ENCODE peak calls at places on chromosomes 7 and 10, in seven cellular contexts. One of them, this sample, is unnamed.

GRCh38 chr7:41584746-41585145 is 118.1 kb downstream of the INHBA start:
- DNase-seq in WTC11: no peak
- DNase-seq in stimulated activated CD4-positive, alpha-beta T cell treated with anti-CD3 and anti-CD28 coated beads, Interleukin-15, amount 100 ng/mL, for 1 hour: no peak
- DNase-seq in lung: no peak
- DNase-seq in kidney epithelial cell: no peak
- DNase-seq in NCI-H1436: no peak
- DNase-seq in OCI-LY7: no peak
- DNase-seq in this sample: no peak

GRCh38 chr7:150778738-150779301 is 21.3 kb downstream of the TMEM176B start:
- DNase-seq in WTC11: peak
- DNase-seq in stimulated activated CD4-positive, alpha-beta T cell treated with anti-CD3 and anti-CD28 coated beads, Interleukin-15, amount 100 ng/mL, for 1 hour: peak
- DNase-seq in lung: peak
- DNase-seq in kidney epithelial cell: peak
- DNase-seq in NCI-H1436: peak
- DNase-seq in OCI-LY7: peak
- DNase-seq in this sample: peak

GRCh38 chr10:8913720-8914119 is 859.2 kb downstream of the GATA3 start:
- DNase-seq in WTC11: no peak
- DNase-seq in stimulated activated CD4-positive, alpha-beta T cell treated with anti-CD3 and anti-CD28 coated beads, Interleukin-15, amount 100 ng/mL, for 1 hour: no peak
- DNase-seq in lung: no peak
- DNase-seq in kidney epithelial cell: no peak
- DNase-seq in NCI-H1436: no peak
- DNase-seq in OCI-LY7: no peak
- DNase-seq in this sample: no peak

GRCh38 chr10:1293636-1294440 is 237.7 kb downstream of the WDR37 start:
- DNase-seq in WTC11: no peak
- DNase-seq in stimulated activated CD4-positive, alpha-beta T cell treated with anti-CD3 and anti-CD28 coated beads, Interleukin-15, amount 100 ng/mL, for 1 hour: no peak
- DNase-seq in lung: no peak
- DNase-seq in kidney epithelial cell: no peak
- DNase-seq in NCI-H1436: no peak
- DNase-seq in OCI-LY7: no peak
- DNase-seq in this sample: peak

GRCh38 chr10:76576276-76576962 is 1061.2 kb downstream of the KCNMA1 start:
- DNase-seq in WTC11: no peak
- DNase-seq in stimulated activated CD4-positive, alpha-beta T cell treated with anti-CD3 and anti-CD28 coated beads, Interleukin-15, amount 100 ng/mL, for 1 hour: no peak
- DNase-seq in lung: no peak
- DNase-seq in kidney epithelial cell: no peak
- DNase-seq in NCI-H1436: no peak
- DNase-seq in OCI-LY7: no peak
- DNase-seq in this sample: no peak

GRCh38 chr7:117715784-117716445 is 157.3 kb downstream of the CTTNBP2 start:
- DNase-seq in WTC11: peak
- DNase-seq in stimulated activated CD4-positive, alpha-beta T cell treated with anti-CD3 and anti-CD28 coated beads, Interleukin-15, amount 100 ng/mL, for 1 hour: no peak
- DNase-seq in lung: peak
- DNase-seq in kidney epithelial cell: peak
- DNase-seq in NCI-H1436: peak
- DNase-seq in OCI-LY7: peak
- DNase-seq in this sample: peak

GRCh38 chr10:93445978-93446720 is 36.0 kb downstream of the MYOF start:
- DNase-seq in WTC11: no peak
- DNase-seq in stimulated activated CD4-positive, alpha-beta T cell treated with anti-CD3 and anti-CD28 coated beads, Interleukin-15, amount 100 ng/mL, for 1 hour: no peak
- DNase-seq in lung: no peak
- DNase-seq in kidney epithelial cell: no peak
- DNase-seq in NCI-H1436: no peak
- DNase-seq in OCI-LY7: no peak
- DNase-seq in this sample: no peak

GRCh38 chr10:15725603-15726002 is 5.9 kb upstream of the ITGA8 start:
- DNase-seq in WTC11: no peak
- DNase-seq in stimulated activated CD4-positive, alpha-beta T cell treated with anti-CD3 and anti-CD28 coated beads, Interleukin-15, amount 100 ng/mL, for 1 hour: no peak
- DNase-seq in lung: no peak
- DNase-seq in kidney epithelial cell: peak
- DNase-seq in NCI-H1436: peak
- DNase-seq in OCI-LY7: peak
- DNase-seq in this sample: peak

GRCh38 chr7:18866359-18867036 is 250.9 kb downstream of the TWIST1 start:
- DNase-seq in WTC11: no peak
- DNase-seq in stimulated activated CD4-positive, alpha-beta T cell treated with anti-CD3 and anti-CD28 coated beads, Interleukin-15, amount 100 ng/mL, for 1 hour: no peak
- DNase-seq in lung: peak
- DNase-seq in kidney epithelial cell: peak
- DNase-seq in NCI-H1436: peak
- DNase-seq in OCI-LY7: no peak
- DNase-seq in this sample: no peak

GRCh38 chr7:69656890-69657289 is 58.6 kb downstream of the AUTS2 start:
- DNase-seq in WTC11: no peak
- DNase-seq in stimulated activated CD4-positive, alpha-beta T cell treated with anti-CD3 and anti-CD28 coated beads, Interleukin-15, amount 100 ng/mL, for 1 hour: no peak
- DNase-seq in lung: no peak
- DNase-seq in kidney epithelial cell: no peak
- DNase-seq in NCI-H1436: no peak
- DNase-seq in OCI-LY7: no peak
- DNase-seq in this sample: peak

GRCh38 chr7:100678291-100678984 is 4.9 kb downstream of the GNB2 start:
- DNase-seq in WTC11: no peak
- DNase-seq in stimulated activated CD4-positive, alpha-beta T cell treated with anti-CD3 and anti-CD28 coated beads, Interleukin-15, amount 100 ng/mL, for 1 hour: no peak
- DNase-seq in lung: no peak
- DNase-seq in kidney epithelial cell: no peak
- DNase-seq in NCI-H1436: no peak
- DNase-seq in OCI-LY7: no peak
- DNase-seq in this sample: no peak

GRCh38 chr7:16318989-16319915 is 102.1 kb downstream of the CRPPA start:
- DNase-seq in WTC11: no peak
- DNase-seq in stimulated activated CD4-positive, alpha-beta T cell treated with anti-CD3 and anti-CD28 coated beads, Interleukin-15, amount 100 ng/mL, for 1 hour: no peak
- DNase-seq in lung: no peak
- DNase-seq in kidney epithelial cell: no peak
- DNase-seq in NCI-H1436: no peak
- DNase-seq in OCI-LY7: no peak
- DNase-seq in this sample: no peak

GRCh38 chr7:2017914-2018785 is 214.6 kb downstream of the MAD1L1 start:
- DNase-seq in WTC11: peak
- DNase-seq in stimulated activated CD4-positive, alpha-beta T cell treated with anti-CD3 and anti-CD28 coated beads, Interleukin-15, amount 100 ng/mL, for 1 hour: no peak
- DNase-seq in lung: no peak
- DNase-seq in kidney epithelial cell: no peak
- DNase-seq in NCI-H1436: no peak
- DNase-seq in OCI-LY7: no peak
- DNase-seq in this sample: no peak

GRCh38 chr10:57884965-57885617 is 382.6 kb downstream of the IPMK start:
- DNase-seq in WTC11: no peak
- DNase-seq in stimulated activated CD4-positive, alpha-beta T cell treated with anti-CD3 and anti-CD28 coated beads, Interleukin-15, amount 100 ng/mL, for 1 hour: no peak
- DNase-seq in lung: no peak
- DNase-seq in kidney epithelial cell: no peak
- DNase-seq in NCI-H1436: no peak
- DNase-seq in OCI-LY7: no peak
- DNase-seq in this sample: no peak

GRCh38 chr10:132489053-132489703 is 48.4 kb upstream of the INPP5A start:
- DNase-seq in WTC11: peak
- DNase-seq in stimulated activated CD4-positive, alpha-beta T cell treated with anti-CD3 and anti-CD28 coated beads, Interleukin-15, amount 100 ng/mL, for 1 hour: no peak
- DNase-seq in lung: no peak
- DNase-seq in kidney epithelial cell: no peak
- DNase-seq in NCI-H1436: no peak
- DNase-seq in OCI-LY7: no peak
- DNase-seq in this sample: no peak

GRCh38 chr7:18361756-18362155 is 133.8 kb upstream of the HDAC9 start:
- DNase-seq in WTC11: peak
- DNase-seq in stimulated activated CD4-positive, alpha-beta T cell treated with anti-CD3 and anti-CD28 coated beads, Interleukin-15, amount 100 ng/mL, for 1 hour: no peak
- DNase-seq in lung: no peak
- DNase-seq in kidney epithelial cell: no peak
- DNase-seq in NCI-H1436: no peak
- DNase-seq in OCI-LY7: no peak
- DNase-seq in this sample: peak

GRCh38 chr10:14975672-14976273 is 16.6 kb downstream of the MEIG1 start:
- DNase-seq in WTC11: no peak
- DNase-seq in stimulated activated CD4-positive, alpha-beta T cell treated with anti-CD3 and anti-CD28 coated beads, Interleukin-15, amount 100 ng/mL, for 1 hour: no peak
- DNase-seq in lung: no peak
- DNase-seq in kidney epithelial cell: no peak
- DNase-seq in NCI-H1436: no peak
- DNase-seq in OCI-LY7: no peak
- DNase-seq in this sample: no peak

GRCh38 chr10:15433850-15434537 is 62.9 kb upstream of the FAM171A1 start:
- DNase-seq in WTC11: no peak
- DNase-seq in stimulated activated CD4-positive, alpha-beta T cell treated with anti-CD3 and anti-CD28 coated beads, Interleukin-15, amount 100 ng/mL, for 1 hour: no peak
- DNase-seq in lung: no peak
- DNase-seq in kidney epithelial cell: no peak
- DNase-seq in NCI-H1436: peak
- DNase-seq in OCI-LY7: peak
- DNase-seq in this sample: no peak

GRCh38 chr7:107969856-107970255 is 33.1 kb downstream of the LAMB1 start:
- DNase-seq in WTC11: no peak
- DNase-seq in stimulated activated CD4-positive, alpha-beta T cell treated with anti-CD3 and anti-CD28 coated beads, Interleukin-15, amount 100 ng/mL, for 1 hour: no peak
- DNase-seq in lung: no peak
- DNase-seq in kidney epithelial cell: no peak
- DNase-seq in NCI-H1436: no peak
- DNase-seq in OCI-LY7: no peak
- DNase-seq in this sample: no peak

GRCh38 chr10:127649642-127650041 is 87.3 kb upstream of the FOXI2 start:
- DNase-seq in WTC11: peak
- DNase-seq in stimulated activated CD4-positive, alpha-beta T cell treated with anti-CD3 and anti-CD28 coated beads, Interleukin-15, amount 100 ng/mL, for 1 hour: no peak
- DNase-seq in lung: no peak
- DNase-seq in kidney epithelial cell: no peak
- DNase-seq in NCI-H1436: no peak
- DNase-seq in OCI-LY7: peak
- DNase-seq in this sample: peak

GRCh38 chr10:26220901-26221300 is 4.3 kb downstream of the GAD2 start:
- DNase-seq in WTC11: no peak
- DNase-seq in stimulated activated CD4-positive, alpha-beta T cell treated with anti-CD3 and anti-CD28 coated beads, Interleukin-15, amount 100 ng/mL, for 1 hour: no peak
- DNase-seq in lung: no peak
- DNase-seq in kidney epithelial cell: no peak
- DNase-seq in NCI-H1436: no peak
- DNase-seq in OCI-LY7: no peak
- DNase-seq in this sample: no peak

GRCh38 chr7:46360811-46361210 is 439.7 kb upstream of the IGFBP3 start:
- DNase-seq in WTC11: no peak
- DNase-seq in stimulated activated CD4-positive, alpha-beta T cell treated with anti-CD3 and anti-CD28 coated beads, Interleukin-15, amount 100 ng/mL, for 1 hour: no peak
- DNase-seq in lung: no peak
- DNase-seq in kidney epithelial cell: no peak
- DNase-seq in NCI-H1436: no peak
- DNase-seq in OCI-LY7: no peak
- DNase-seq in this sample: no peak

GRCh38 chr7:81882086-81882485 is 112.2 kb upstream of the HGF start:
- DNase-seq in WTC11: no peak
- DNase-seq in stimulated activated CD4-positive, alpha-beta T cell treated with anti-CD3 and anti-CD28 coated beads, Interleukin-15, amount 100 ng/mL, for 1 hour: no peak
- DNase-seq in lung: no peak
- DNase-seq in kidney epithelial cell: no peak
- DNase-seq in NCI-H1436: no peak
- DNase-seq in OCI-LY7: no peak
- DNase-seq in this sample: no peak

GRCh38 chr10:124138195-124138882 is 44.9 kb upstream of the CHST15 start:
- DNase-seq in WTC11: no peak
- DNase-seq in stimulated activated CD4-positive, alpha-beta T cell treated with anti-CD3 and anti-CD28 coated beads, Interleukin-15, amount 100 ng/mL, for 1 hour: no peak
- DNase-seq in lung: no peak
- DNase-seq in kidney epithelial cell: no peak
- DNase-seq in NCI-H1436: no peak
- DNase-seq in OCI-LY7: no peak
- DNase-seq in this sample: no peak

GRCh38 chr7:26275213-26275612 is 16.4 kb upstream of the SNX10 start:
- DNase-seq in WTC11: no peak
- DNase-seq in stimulated activated CD4-positive, alpha-beta T cell treated with anti-CD3 and anti-CD28 coated beads, Interleukin-15, amount 100 ng/mL, for 1 hour: no peak
- DNase-seq in lung: no peak
- DNase-seq in kidney epithelial cell: no peak
- DNase-seq in NCI-H1436: no peak
- DNase-seq in OCI-LY7: no peak
- DNase-seq in this sample: no peak

GRCh38 chr7:137669706-137670105 is 177.1 kb downstream of the DGKI start:
- DNase-seq in WTC11: no peak
- DNase-seq in stimulated activated CD4-positive, alpha-beta T cell treated with anti-CD3 and anti-CD28 coated beads, Interleukin-15, amount 100 ng/mL, for 1 hour: no peak
- DNase-seq in lung: no peak
- DNase-seq in kidney epithelial cell: no peak
- DNase-seq in NCI-H1436: no peak
- DNase-seq in OCI-LY7: no peak
- DNase-seq in this sample: no peak